ENCODE peak calls at places on chromosomes 12 and 14, in ten cellular contexts. C, O, U, T, E, H, F, N, M and A are unnamed samples.

GRCh38 chr12:132949936-132950837 is 5.9 kb downstream of the ZNF605 start:
- DNase-seq in C (no peak), O (no peak), U (no peak), T (no peak), E (no peak), H (no peak), F (no peak), N (no peak), M (no peak), A (no peak)

GRCh38 chr12:53483979-53484377 is 15.3 kb downstream of the MAP3K12 start:
- DNase-seq in C (no peak), O (no peak), U (no peak), T (no peak), E (no peak), H (no peak), F (no peak), N (no peak), M (no peak), A (no peak)

GRCh38 chr14:104320611-104321086 is 182.3 kb downstream of the KIF26A start:
- DNase-seq in C (peak), O (no peak), U (no peak), T (no peak), E (no peak), H (no peak), F (no peak), N (peak), M (no peak), A (no peak)

GRCh38 chr14:64705406-64706118 is 1.3 kb downstream of the PLEKHG3 start:
- DNase-seq in C (no peak), O (no peak), U (no peak), T (no peak), E (no peak), H (peak), F (no peak), N (peak), M (no peak), A (peak)

GRCh38 chr12:107337354-107338095 is 244.2 kb upstream of the CRY1 start:
- DNase-seq in C (no peak), O (no peak), U (no peak), T (no peak), E (peak), H (no peak), F (no peak), N (no peak), M (no peak), A (no peak)

GRCh38 chr14:59707778-59708635 is 131.4 kb upstream of the CCDC175 start:
- DNase-seq in C (no peak), O (no peak), U (no peak), T (no peak), E (no peak), H (no peak), F (no peak), N (no peak), M (no peak), A (no peak)

GRCh38 chr12:26813812-26814211 is 19.2 kb downstream of the ITPR2 start:
- DNase-seq in C (no peak), O (no peak), U (no peak), T (no peak), E (no peak), H (no peak), F (no peak), N (no peak), M (no peak), A (no peak)

GRCh38 chr12:104630230-104630670 is 173.5 kb downstream of the CHST11 start:
- DNase-seq in C (no peak), O (no peak), U (no peak), T (no peak), E (no peak), H (no peak), F (no peak), N (no peak), M (no peak), A (no peak)

GRCh38 chr12:122024132-122024785 is 2.6 kb downstream of the BCL7A start:
- DNase-seq in C (no peak), O (no peak), U (no peak), T (no peak), E (peak), H (no peak), F (no peak), N (no peak), M (peak), A (no peak)

GRCh38 chr12:79522657-79523386 is 167.9 kb downstream of the PAWR start:
- DNase-seq in C (no peak), O (no peak), U (no peak), T (no peak), E (no peak), H (no peak), F (no peak), N (no peak), M (no peak), A (peak)

DNA sequence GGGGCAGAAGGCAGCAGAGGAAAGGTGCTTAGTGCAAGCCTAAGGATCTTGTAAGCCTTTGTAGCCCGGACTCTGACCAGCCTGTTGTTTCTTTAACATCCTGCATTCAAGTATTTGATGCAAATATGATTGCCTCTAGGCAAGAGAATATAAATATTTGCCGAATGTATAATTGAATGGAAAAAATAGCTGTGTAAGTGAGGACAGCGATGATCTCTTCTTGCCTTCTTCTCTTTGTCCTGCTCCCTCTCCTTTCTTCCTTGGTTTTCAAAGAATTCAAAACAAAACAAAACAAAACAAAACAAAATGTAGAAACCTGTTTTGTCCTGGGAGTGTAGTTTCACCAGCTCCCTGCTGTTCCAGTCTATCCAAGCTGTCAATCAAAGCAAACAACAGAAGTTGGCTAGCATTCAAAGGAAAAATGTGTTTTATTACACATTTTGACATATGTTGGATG is 74.9 kb upstream of the CPM start:
- DNase-seq in C (no peak), O (no peak), U (no peak), T (no peak), E (no peak), H (no peak), F (peak), N (no peak), M (no peak), A (no peak)
- H3K4me3 ChIP-seq in C (no peak), O (no peak), U (no peak), T (no peak), E (peak), H (no peak), F (no peak), N (no peak), M (no peak), A (peak)

GRCh38 chr12:4272014-4272975 is 1.3 kb upstream of the CCND2 start:
- DNase-seq in C (peak), O (no peak), U (peak), T (peak), E (peak), H (peak), F (peak), N (peak), M (no peak), A (no peak)
- H3K4me3 ChIP-seq in C (peak), O (no peak), U (peak), T (peak), E (peak), H (peak), F (peak), N (peak), M (no peak), A (peak)

GRCh38 chr14:101814869-101815268 is 53.4 kb downstream of the PPP2R5C start:
- DNase-seq in C (no peak), O (no peak), U (peak), T (no peak), E (no peak), H (no peak), F (no peak), N (no peak), M (no peak), A (no peak)
- H3K4me3 ChIP-seq in C (no peak), O (no peak), U (peak), T (no peak), E (no peak), H (no peak), F (no peak), N (no peak), M (no peak), A (no peak)

GRCh38 chr14:24185741-24186140 is 2.9 kb downstream of the IPO4 start:
- DNase-seq in C (no peak), O (no peak), U (no peak), T (no peak), E (no peak), H (no peak), F (no peak), N (no peak), M (no peak), A (no peak)

GRCh38 chr14:24185015-24185414 is 3.6 kb downstream of the IPO4 start:
- DNase-seq in C (no peak), O (no peak), U (no peak), T (no peak), E (no peak), H (no peak), F (no peak), N (no peak), M (no peak), A (no peak)

GRCh38 chr14:24188251-24189058 is at the start of gene IPO4:
- DNase-seq in C (peak), O (peak), U (peak), T (peak), E (peak), H (peak), F (peak), N (peak), M (peak), A (peak)

GRCh38 chr14:24187538-24187915 is 1.1 kb downstream of the IPO4 start:
- DNase-seq in C (no peak), O (no peak), U (no peak), T (no peak), E (no peak), H (no peak), F (no peak), N (no peak), M (no peak), A (no peak)

GRCh38 chr14:24186831-24187537 is 1.6 kb downstream of the IPO4 start:
- DNase-seq in C (no peak), O (no peak), U (no peak), T (no peak), E (no peak), H (no peak), F (no peak), N (no peak), M (no peak), A (no peak)
- H3K4me3 ChIP-seq in C (no peak), O (no peak), U (no peak), T (no peak), E (no peak), H (no peak), F (peak), N (no peak), M (no peak), A (no peak)

GRCh38 chr12:123238330-123238682 is 5.1 kb downstream of the MTRFR start:
- DNase-seq in C (no peak), O (no peak), U (no peak), T (no peak), E (no peak), H (no peak), F (no peak), N (no peak), M (no peak), A (no peak)
- H3K4me3 ChIP-seq in C (no peak), O (no peak), U (no peak), T (no peak), E (no peak), H (no peak), F (no peak), N (no peak), M (no peak), A (no peak)

GRCh38 chr14:105400016-105400415 is 1.7 kb downstream of the TEX22 start:
- DNase-seq in C (no peak), O (no peak), U (no peak), T (no peak), E (no peak), H (no peak), F (no peak), N (peak), M (no peak), A (no peak)
- H3K4me3 ChIP-seq in C (no peak), O (no peak), U (no peak), T (no peak), E (no peak), H (no peak), F (peak), N (peak), M (peak), A (no peak)